ENCODE peak calls at places on chromosomes 11 and 22, in seven cellular contexts. S is mammary epithelial cell; L is fibroblast of lung; O is CD8-positive, alpha-beta T cell; K is GM12878; B is endodermal cell; H is right atrium auricular region. E is an unnamed sample. For H3K4me1 and H3K36me3, the result is how much of the 10 kb centered on the place peaks cover.

GRCh38 chr22:45207981-45208664 is 32.6 kb downstream of the KIAA0930 start:
- DNase-seq in S (peak), L (peak), O (no peak), K (no peak), B (no peak), H (no peak), E (no peak)

GRCh38 chr11:78164471-78164870 is 24.0 kb downstream of the KCTD21 start:
- DNase-seq in S (no peak), L (no peak), O (no peak), K (no peak), B (no peak), H (no peak), E (no peak)

GRCh38 chr11:26510201-26510600 is 61.9 kb downstream of the MUC15 start:
- DNase-seq in S (no peak), L (no peak), O (no peak), K (no peak), B (no peak), H (no peak), E (no peak)

GRCh38 chr11:92697461-92698314 is 271.8 kb upstream of the MTNR1B start:
- DNase-seq in S (no peak), L (no peak), O (no peak), K (no peak), B (no peak), H (no peak), E (no peak)

GRCh38 chr11:69854719-69855118 is 35.5 kb upstream of the FGF3 start:
- DNase-seq in S (peak), L (peak), O (no peak), K (no peak), B (no peak), H (no peak), E (no peak)

GRCh38 chr11:44563716-44564115 is 1.7 kb upstream of the CD82 start:
- DNase-seq in S (no peak), L (peak), O (no peak), K (no peak), B (no peak), H (no peak), E (no peak)

GRCh38 chr11:45934580-45935318 is 12.3 kb downstream of the LARGE2 start:
- DNase-seq in S (peak), L (no peak), O (no peak), K (no peak), B (no peak), H (no peak), E (peak)

GRCh38 chr22:40525250-40525884 is 111.2 kb downstream of the MRTFA start:
- DNase-seq in S (peak), L (no peak), O (peak), K (no peak), B (peak), H (no peak), E (peak)

GRCh38 chr11:131859811-131860210 is 489.4 kb downstream of the NTM start:
- DNase-seq in S (no peak), L (peak), O (no peak), K (no peak), B (no peak), H (no peak), E (peak)

GRCh38 chr11:121024989-121025388 is 1.1 kb downstream of the TBCEL start:
- DNase-seq in S (peak), L (peak), O (no peak), K (no peak), B (no peak), H (no peak), E (peak)

GRCh38 chr22:32919629-32920028 is 118.1 kb downstream of the TIMP3 start:
- DNase-seq in S (no peak), L (no peak), O (no peak), K (no peak), B (no peak), H (no peak), E (no peak)

GRCh38 chr22:38177044-38177443 is 4.6 kb downstream of the PLA2G6 start:
- DNase-seq in S (no peak), L (no peak), O (peak), K (no peak), B (no peak), H (no peak), E (no peak)

GRCh38 chr22:38184788-38185187 is 3.2 kb upstream of the PLA2G6 start:
- DNase-seq in S (no peak), L (no peak), O (no peak), K (no peak), B (no peak), H (no peak), E (no peak)

GRCh38 chr22:38180841-38181452 is 683 bp downstream of the PLA2G6 start:
- DNase-seq in S (peak), L (no peak), O (no peak), K (no peak), B (peak), H (no peak), E (no peak)

GRCh38 chr22:38177926-38178604 is 3.6 kb downstream of the PLA2G6 start:
- DNase-seq in S (peak), L (peak), O (no peak), K (no peak), B (peak), H (peak), E (peak)

DNA sequence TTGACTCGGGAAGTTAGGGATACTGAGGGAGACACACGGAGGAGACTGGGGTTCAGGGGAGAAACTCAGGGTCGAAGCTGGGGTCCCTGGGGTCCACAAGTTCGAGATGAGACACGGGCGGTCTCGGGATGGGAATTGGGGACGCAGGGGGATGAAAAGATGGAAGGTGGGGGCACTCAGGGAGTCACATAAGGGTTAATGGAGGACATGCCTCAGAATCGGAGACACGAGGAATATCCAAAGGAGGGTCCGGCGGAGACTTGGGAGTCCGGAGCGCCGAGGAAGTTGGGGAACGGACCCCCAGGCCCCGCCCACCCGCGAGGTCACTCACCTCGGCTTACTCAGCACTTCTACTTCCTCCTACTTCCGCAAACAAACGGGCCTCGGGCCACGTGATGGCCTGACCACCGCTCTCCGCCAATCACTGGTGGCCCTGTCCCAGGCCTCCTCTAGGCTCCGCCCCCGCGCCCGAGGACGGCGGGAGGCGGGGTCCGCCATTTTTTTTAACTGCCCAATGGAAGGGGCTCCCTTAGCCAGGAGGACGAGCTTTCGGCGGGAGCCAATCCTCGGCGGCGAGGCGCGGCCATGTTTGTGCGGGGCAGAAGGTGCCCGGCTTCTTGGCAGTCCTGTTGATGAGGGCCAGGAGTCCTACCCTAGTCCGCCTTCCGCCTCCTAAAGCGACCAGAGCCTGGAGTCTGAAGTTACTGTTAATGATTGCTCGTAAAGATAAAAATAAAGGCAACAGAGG is at the start of gene PLA2G6:
- DNase-seq in S (peak), L (peak), O (peak), K (peak), B (peak), H (peak), E (peak)
- H3K4me1 ChIP-seq in S (under half), L (under half), O (under half), K (under half), B (under half), H (under half), E (under half)

GRCh38 chr11:81569999-81570398 is 1163.7 kb downstream of the FAM181B start:
- DNase-seq in S (no peak), L (no peak), O (no peak), K (no peak), B (no peak), H (no peak), E (no peak)
- TF ChIP-seq CTCF in S (peak), L (no peak), O (no peak), K (no peak), B (peak), H (no peak), E (no peak)

GRCh38 chr22:24159650-24160049 is 21.6 kb upstream of the SUSD2 start:
- DNase-seq in S (no peak), L (no peak), O (no peak), K (no peak), B (no peak), H (no peak), E (no peak)

GRCh38 chr22:24160546-24160945 is 20.7 kb upstream of the SUSD2 start:
- DNase-seq in S (no peak), L (no peak), O (no peak), K (no peak), B (no peak), H (no peak), E (no peak)

GRCh38 chr22:24161485-24161884 is 19.8 kb upstream of the SUSD2 start:
- DNase-seq in S (no peak), L (no peak), O (no peak), K (no peak), B (no peak), H (no peak), E (no peak)

GRCh38 chr22:24162377-24162927 is 18.8 kb upstream of the SUSD2 start:
- DNase-seq in S (no peak), L (no peak), O (no peak), K (no peak), B (no peak), H (no peak), E (no peak)

DNA sequence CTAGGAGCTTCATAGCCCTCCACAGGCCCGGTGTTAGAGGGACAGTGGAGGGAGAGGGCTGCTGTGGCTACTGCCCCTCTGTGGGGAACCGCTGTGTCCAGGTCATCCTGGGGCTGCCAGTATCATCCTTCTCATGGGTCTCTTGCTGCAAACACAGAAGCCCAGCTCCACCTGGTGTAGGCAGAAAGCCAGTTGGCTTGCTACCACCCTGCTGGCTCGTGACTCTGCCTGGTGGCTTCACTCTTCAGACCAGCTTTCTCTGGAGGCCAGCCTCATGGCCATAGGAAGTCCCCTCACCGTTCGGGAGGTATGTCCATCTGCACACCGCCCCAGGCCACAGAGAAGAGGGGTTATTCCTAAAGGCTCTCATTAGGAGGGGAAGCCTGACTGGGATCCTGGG is 19.4 kb upstream of the SUSD2 start:
- DNase-seq in S (no peak), L (no peak), O (no peak), K (no peak), B (no peak), H (no peak), E (no peak)
- H3K36me3 ChIP-seq in S (under half), L (under half), O (half or more), K (under half), B (under half), H (under half), E (under half)

GRCh38 chr11:47541070-47541469 is 11.9 kb downstream of the CELF1 start:
- DNase-seq in S (no peak), L (no peak), O (no peak), K (no peak), B (no peak), H (no peak), E (no peak)

GRCh38 chr11:47539681-47540039 is 13.3 kb downstream of the CELF1 start:
- DNase-seq in S (no peak), L (no peak), O (no peak), K (no peak), B (no peak), H (no peak), E (no peak)

GRCh38 chr11:47534707-47535251 is 18.2 kb downstream of the CELF1 start:
- DNase-seq in S (no peak), L (no peak), O (no peak), K (no peak), B (no peak), H (no peak), E (no peak)

GRCh38 chr11:47536925-47537324 is 16.0 kb downstream of the CELF1 start:
- DNase-seq in S (no peak), L (no peak), O (no peak), K (no peak), B (no peak), H (no peak), E (no peak)

GRCh38 chr11:47538741-47539575 is 14.0 kb downstream of the CELF1 start:
- DNase-seq in S (no peak), L (peak), O (no peak), K (no peak), B (no peak), H (no peak), E (no peak)
- H3K4me1 ChIP-seq in S (under half), L (under half), O (half or more), K (under half), B (under half), H (half or more), E (under half)

E was measured in cardiac muscle cell.